ENCODE peak calls at places on chromosomes 5 and 9, in seven cellular contexts. M, C, H, L, T, A and W are unnamed samples.
A peak's percentile ranks its signal among the peaks of the same experiment; 100 is the strongest.

GRCh38 chr5:123673107-123673506 is 161.1 kb downstream of the CSNK1G3 start:
- DNase-seq in M (no peak), C (no peak), H (no peak), L (no peak), T (no peak), A (peak; percentile 8), W (no peak)

GRCh38 chr9:30677256-30677655 is 1707.2 kb upstream of the ACO1 start:
- DNase-seq in M (no peak), C (no peak), H (no peak), L (no peak), T (no peak), A (no peak), W (no peak)

GRCh38 chr9:95316274-95316673 is 1.2 kb downstream of the FANCC start:
- DNase-seq in M (no peak), C (no peak), H (no peak), L (no peak), T (no peak), A (no peak), W (no peak)

GRCh38 chr5:140360101-140360500 is at the start of gene SLC4A9:
- DNase-seq in M (no peak), C (no peak), H (no peak), L (no peak), T (no peak), A (no peak), W (no peak)

GRCh38 chr5:161399996-161400562 is 146.4 kb downstream of the GABRB2 start:
- DNase-seq in M (no peak), C (no peak), H (no peak), L (no peak), T (no peak), A (no peak), W (no peak)

GRCh38 chr5:173984218-173984617 is 4.8 kb upstream of the C5orf47 start:
- DNase-seq in M (no peak), C (no peak), H (no peak), L (no peak), T (no peak), A (peak; percentile 82), W (no peak)

GRCh38 chr9:75071530-75072122 is 16.3 kb downstream of the NMRK1 start:
- DNase-seq in M (no peak), C (peak; percentile 66), H (no peak), L (no peak), T (no peak), A (no peak), W (no peak)

GRCh38 chr5:142611154-142611553 is 74.7 kb downstream of the FGF1 start:
- DNase-seq in M (peak; percentile 42), C (peak; percentile 77), H (peak; percentile 83), L (no peak), T (no peak), A (peak; percentile 84), W (peak; percentile 78)

GRCh38 chr9:137504432-137504777 is 45.3 kb upstream of the NSMF start:
- DNase-seq in M (no peak), C (no peak), H (no peak), L (no peak), T (no peak), A (no peak), W (no peak)

GRCh38 chr5:65858316-65858715 is 68.1 kb upstream of the ERBIN start:
- DNase-seq in M (no peak), C (no peak), H (no peak), L (no peak), T (no peak), A (no peak), W (no peak)

GRCh38 chr5:157571357-157571827 is 4.2 kb downstream of the ADAM19 start:
- DNase-seq in M (no peak), C (peak; percentile 45), H (no peak), L (no peak), T (peak; percentile 98), A (peak; percentile 44), W (no peak)

GRCh38 chr5:176497852-176498251 is 39.4 kb downstream of the RNF44 start:
- DNase-seq in M (no peak), C (no peak), H (no peak), L (no peak), T (no peak), A (no peak), W (no peak)